ENCODE peak calls at places on chromosomes 12 and 14, in four cellular contexts. T is H1, J is HepG2, W is GM12878. U is an unnamed sample.

GRCh38 chr12:89484470-89484869 is 40.1 kb downstream of the GALNT4 start:
- DNase-seq in J (no peak), T (no peak), W (no peak), U (no peak)

GRCh38 chr12:92365333-92365732 is 219.7 kb upstream of the BTG1 start:
- DNase-seq in T (no peak), J (no peak), W (peak; percentile 43), U (no peak)

GRCh38 chr12:56071648-56072047 is 8.3 kb upstream of the ERBB3 start:
- DNase-seq in T (no peak), J (peak; percentile 56), W (no peak), U (no peak)

GRCh38 chr14:90408713-90409112 is 11.9 kb downstream of the CALM1 start:
- DNase-seq in J (no peak), W (no peak), T (no peak), U (no peak)

GRCh38 chr12:83573676-83574075 is 887.0 kb downstream of the TMTC2 start:
- DNase-seq in J (no peak), W (no peak), T (no peak), U (no peak)

GRCh38 chr14:89378119-89378518 is 38.9 kb downstream of the FOXN3 start:
- DNase-seq in J (no peak), T (no peak), W (no peak), U (no peak)

GRCh38 chr14:22791302-22791701 is 23.9 kb downstream of the SLC7A7 start:
- DNase-seq in W (no peak), J (no peak), T (no peak), U (no peak)

GRCh38 chr12:58787021-58787760 is 133.1 kb downstream of the LRIG3 start:
- DNase-seq in W (no peak), J (no peak), T (no peak), U (no peak)

GRCh38 chr12:109288571-109288970 is 20.5 kb downstream of the FOXN4 start:
- DNase-seq in W (no peak), T (no peak), J (no peak), U (no peak)

GRCh38 chr12:95218852-95219171 is 1.2 kb downstream of the VEZT start:
- DNase-seq in T (no peak), W (no peak), J (no peak), U (no peak)

GRCh38 chr14:101499080-101499479 is 62.2 kb upstream of the DIO3 start:
- DNase-seq in J (no peak), W (no peak), T (no peak), U (no peak)

GRCh38 chr14:23119362-23120327 is 590 bp upstream of the CEBPE start:
- DNase-seq in J (no peak), T (no peak), W (no peak), U (no peak)

GRCh38 chr14:80491131-80491530 is 279.8 kb upstream of the DIO2 start:
- DNase-seq in W (peak; percentile 23), T (no peak), J (peak; percentile 20), U (peak; percentile 5)

GRCh38 chr12:124814741-124815613 is 48.7 kb downstream of the SCARB1 start:
- DNase-seq in J (no peak), W (no peak), T (no peak), U (no peak)

GRCh38 chr14:84927096-84927910 is 602.6 kb upstream of the FLRT2 start:
- DNase-seq in J (no peak), T (no peak), W (no peak), U (no peak)

GRCh38 chr12:46900734-46901463 is 75.1 kb upstream of the SLC38A4 start:
- DNase-seq in T (no peak), W (no peak), J (no peak), U (no peak)

GRCh38 chr14:77660754-77661153 is 44.3 kb upstream of the SPTLC2 start:
- DNase-seq in J (no peak), T (no peak), W (no peak), U (no peak)

GRCh38 chr14:34237677-34238076 is 224.4 kb downstream of the SPTSSA start:
- DNase-seq in J (peak; percentile 47), W (no peak), T (no peak), U (no peak)

GRCh38 chr12:130132831-130133635 is 29.2 kb upstream of the FZD10 start:
- DNase-seq in J (no peak), W (no peak), T (no peak), U (no peak)

GRCh38 chr12:74689071-74689655 is 151.5 kb downstream of the ATXN7L3B start:
- DNase-seq in W (no peak), J (peak; percentile 20), T (no peak), U (peak; percentile 30)

GRCh38 chr14:61140872-61141271 is 140.3 kb downstream of the TMEM30B start:
- DNase-seq in J (no peak), W (no peak), T (no peak), U (no peak)

DNA sequence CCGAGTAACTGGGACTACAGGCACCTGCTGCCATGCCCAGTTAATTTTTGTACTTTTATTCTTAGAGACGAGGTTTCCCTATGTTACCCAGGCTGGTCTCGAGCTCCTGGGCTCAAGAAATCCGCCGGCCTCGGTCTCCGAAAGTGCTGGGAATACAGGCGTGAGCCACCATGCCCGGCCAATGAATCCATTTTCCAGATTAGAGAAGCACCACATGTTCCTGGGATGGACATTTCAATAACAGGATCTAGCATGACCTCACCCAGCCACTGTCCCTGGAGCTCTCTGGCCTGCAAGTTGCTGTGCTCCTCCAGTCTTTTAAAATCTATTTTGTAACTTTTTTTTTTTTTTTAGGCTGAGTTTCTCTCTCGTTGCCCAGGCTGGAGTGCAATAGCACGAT is 2.2 kb downstream of the GPR132 start:
- DNase-seq in W (no peak), T (no peak), J (no peak), U (no peak)
- H3K4me1 ChIP-seq in W (peaks cover 58% of the 10 kb centered on the region), T (peaks cover 3% of the 10 kb centered on the region), J (peaks cover 13% of the 10 kb centered on the region), U (peaks cover 15% of the 10 kb centered on the region)

DNA sequence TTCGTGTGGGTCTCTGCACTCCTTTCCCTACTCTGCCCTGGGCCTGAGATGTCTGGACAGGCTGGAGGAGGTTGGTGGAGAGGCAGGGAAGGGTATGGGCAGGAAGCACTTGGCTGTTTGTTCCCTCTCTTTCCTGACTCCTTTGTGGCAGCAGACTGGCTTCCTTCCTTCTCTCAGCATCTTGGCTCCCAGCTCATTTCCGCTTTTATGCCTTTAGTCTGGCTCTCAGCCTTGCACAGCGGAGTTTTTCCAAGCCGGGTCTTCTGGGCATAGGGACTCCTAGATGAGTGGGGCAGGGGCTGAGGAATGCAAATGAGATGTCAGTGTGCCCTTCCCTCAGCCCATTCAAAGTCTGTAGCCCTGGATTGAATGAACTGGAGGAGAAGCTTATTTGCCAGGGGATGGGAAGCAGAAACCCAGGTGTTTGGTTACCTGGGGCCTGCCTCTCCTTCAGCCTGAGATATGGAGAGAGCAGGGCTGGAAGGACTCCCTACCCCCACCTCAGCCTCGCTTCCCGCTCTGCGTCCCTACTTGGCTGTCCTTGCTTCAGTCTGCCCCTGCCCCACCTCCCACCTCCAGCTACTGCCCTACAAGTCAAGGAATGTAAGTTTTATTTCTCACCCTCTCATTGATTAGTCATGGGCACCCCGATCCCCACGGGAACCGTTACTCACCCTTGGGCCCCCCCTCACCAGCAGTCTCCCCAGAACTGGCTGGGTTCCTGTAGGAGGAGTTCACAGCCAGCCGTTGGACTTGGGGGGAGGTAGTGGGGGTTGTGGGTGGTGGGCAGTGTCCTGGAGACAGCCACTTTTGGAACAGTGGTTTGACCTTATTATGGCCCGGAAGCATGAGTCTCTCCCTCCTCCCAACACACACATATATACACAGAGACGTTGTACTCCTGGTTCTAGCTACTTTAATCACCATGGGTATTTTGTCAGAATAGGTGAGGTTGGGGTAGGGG is 9.3 kb upstream of the ITGA5 start:
- DNase-seq in J (no peak), T (no peak), W (no peak), U (no peak)
- TF ChIP-seq SUZ12 in J (no peak), T (no peak), W (no peak), U (no peak)

DNA sequence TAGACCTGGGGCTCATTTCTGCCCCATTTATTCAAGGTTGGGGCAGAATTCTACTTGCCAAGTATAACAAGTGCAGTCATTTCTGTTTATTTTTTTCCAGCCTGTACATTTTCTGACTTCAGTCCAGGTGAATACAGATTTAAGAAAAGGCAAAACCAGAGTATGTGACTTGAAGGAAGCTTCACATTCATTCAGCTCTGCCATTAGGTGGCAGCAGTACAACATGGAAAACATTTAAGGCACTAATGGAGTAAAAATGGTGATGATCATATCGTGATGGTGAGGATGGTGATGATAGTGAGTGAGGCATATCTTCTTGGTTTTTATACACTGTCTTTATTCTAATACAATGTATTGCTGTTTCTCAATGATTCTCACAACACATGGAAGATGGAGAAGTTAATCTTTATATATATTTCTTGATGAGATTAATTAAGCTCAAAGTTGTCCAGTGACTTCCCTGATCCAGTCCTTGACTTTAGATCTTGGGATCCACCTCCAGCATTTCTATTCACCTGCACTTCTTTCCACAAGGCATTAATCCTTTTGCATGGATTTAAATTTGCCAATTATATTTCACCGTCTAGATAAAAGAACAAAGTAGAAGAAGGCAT is 176.7 kb upstream of the SEL1L start:
- DNase-seq in J (peak; percentile 42), W (peak; percentile 0), T (no peak), U (peak; percentile 16)
- TF ChIP-seq ZNF274 in J (no peak), W (no peak), T (no peak), U (no peak)

DNA sequence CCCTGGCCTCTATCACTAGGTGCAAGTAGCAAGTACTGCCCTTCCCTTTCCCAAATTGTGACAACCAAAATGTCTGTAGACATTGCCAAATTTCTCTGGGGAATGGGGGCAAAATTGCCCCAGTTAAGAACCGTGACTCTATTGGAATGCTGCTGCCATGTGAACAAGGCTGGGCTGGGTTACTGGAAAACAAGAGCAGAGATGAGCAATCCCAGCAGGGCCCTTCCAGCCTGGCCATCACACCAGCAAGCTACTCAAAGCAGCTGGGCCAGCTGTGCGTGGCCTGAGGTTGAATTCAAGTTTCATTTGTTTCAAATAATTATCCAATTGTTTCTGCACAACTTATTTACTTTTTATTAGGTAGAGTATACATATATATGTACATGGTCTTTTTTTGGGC is 103.4 kb upstream of the PKP2 start:
- DNase-seq in T (no peak), W (no peak), J (no peak), U (no peak)
- H3K4me1 ChIP-seq in T (no peaks in the 10 kb centered on the region), W (no peaks in the 10 kb centered on the region), J (no peaks in the 10 kb centered on the region), U (peaks cover 4% of the 10 kb centered on the region)

U was measured in NT2/D1.